ENCODE peak calls at places on chromosomes 1 and 21, in eight cellular contexts. K is stomach, H is heart left ventricle, O is ovary, E is tibial nerve, X is breast epithelium, G is body of pancreas, C is NB4. U is an unnamed sample.

GRCh38 chr1:198669023-198669698 is 30.3 kb downstream of the PTPRC start:
- DNase-seq in G (no peak), X (no peak), C (peak), O (no peak), H (no peak), K (no peak), E (no peak), U (no peak)

GRCh38 chr1:230702934-230703678 is 10.8 kb downstream of the AGT start:
- DNase-seq in G (no peak), C (no peak), H (no peak), K (peak), O (no peak), E (no peak), X (no peak), U (no peak)

GRCh38 chr1:198672124-198672523 is 33.3 kb downstream of the PTPRC start:
- DNase-seq in O (no peak), X (no peak), G (no peak), E (no peak), C (no peak), K (no peak), H (no peak), U (no peak)

GRCh38 chr1:55684131-55684650 is 469.0 kb upstream of the USP24 start:
- DNase-seq in G (no peak), X (no peak), H (no peak), C (no peak), K (no peak), E (no peak), O (no peak), U (no peak)

GRCh38 chr1:19563336-19564097 is 78.2 kb upstream of the CAPZB start:
- DNase-seq in C (no peak), E (peak), K (peak), G (peak), X (no peak), H (peak), O (peak), U (peak)

GRCh38 chr1:54069792-54070548 is 16.6 kb downstream of the TCEANC2 start:
- DNase-seq in G (no peak), H (no peak), E (no peak), C (peak), O (no peak), K (no peak), X (no peak), U (no peak)

GRCh38 chr1:98669355-98670296 is 8.1 kb downstream of the SNX7 start:
- DNase-seq in H (no peak), E (no peak), O (no peak), C (no peak), G (no peak), K (no peak), X (no peak), U (no peak)

GRCh38 chr1:17414022-17414421 is 25.5 kb downstream of the RCC2 start:
- DNase-seq in E (no peak), K (no peak), H (no peak), C (no peak), O (no peak), X (no peak), G (no peak), U (no peak)

GRCh38 chr1:85289207-85289847 is 12.9 kb upstream of the BCL10 start:
- DNase-seq in O (no peak), H (no peak), K (peak), X (no peak), E (no peak), C (peak), G (no peak), U (no peak)

GRCh38 chr1:159580340-159580739 is 7.3 kb upstream of the APCS start:
- DNase-seq in C (no peak), O (no peak), K (no peak), H (no peak), E (no peak), X (no peak), G (no peak), U (no peak)

GRCh38 chr21:29499734-29500343 is 201.1 kb downstream of the BACH1 start:
- DNase-seq in O (no peak), K (no peak), H (no peak), E (no peak), G (no peak), C (peak), X (no peak), U (no peak)

GRCh38 chr1:55195523-55196233 is 19.5 kb downstream of the USP24 start:
- DNase-seq in C (peak), X (no peak), O (no peak), H (no peak), E (no peak), G (no peak), K (no peak), U (no peak)

GRCh38 chr1:7261490-7261889 is 476.2 kb downstream of the CAMTA1 start:
- DNase-seq in K (no peak), H (no peak), G (no peak), X (no peak), E (no peak), O (no peak), C (no peak), U (no peak)

GRCh38 chr21:44415073-44416025 is 40.0 kb upstream of the LRRC3 start:
- DNase-seq in E (no peak), O (no peak), G (no peak), K (no peak), H (no peak), X (peak), C (no peak), U (no peak)

GRCh38 chr21:25503981-25504380 is 103.3 kb downstream of the MRPL39 start:
- DNase-seq in H (no peak), E (no peak), G (no peak), K (no peak), X (no peak), C (no peak), O (no peak), U (no peak)

GRCh38 chr1:1540015-1540816 is at the start of gene TMEM240:
- DNase-seq in G (peak), C (no peak), H (peak), K (peak), E (peak), O (peak), X (peak), U (peak)

GRCh38 chr1:110787328-110788071 is 85.4 kb upstream of the CD53 start:
- DNase-seq in C (no peak), K (no peak), H (no peak), E (no peak), G (no peak), X (no peak), O (no peak), U (no peak)

GRCh38 chr1:6590046-6590445 is 10.3 kb downstream of the ZBTB48 start:
- DNase-seq in H (no peak), G (no peak), X (no peak), E (no peak), O (no peak), K (no peak), C (no peak), U (no peak)

DNA sequence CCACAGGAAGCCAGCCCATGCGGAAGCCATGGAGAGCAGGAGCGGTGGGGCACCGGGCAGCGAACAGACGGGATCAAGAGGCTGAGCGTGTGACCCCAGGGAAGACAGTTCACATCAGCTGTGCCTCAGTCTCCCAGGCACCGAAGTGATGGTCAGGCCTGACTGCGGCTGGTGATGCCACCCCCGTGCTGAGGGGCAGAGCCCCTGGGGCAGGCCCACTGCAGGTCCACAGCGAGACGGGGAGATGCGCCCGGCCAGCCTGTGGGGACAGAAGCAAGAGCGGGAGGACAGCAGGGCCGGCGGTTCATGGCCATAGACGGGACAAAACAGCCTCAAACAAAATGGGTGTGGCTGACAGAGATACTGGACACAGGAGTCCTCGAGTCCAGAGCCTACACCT is 93.8 kb downstream of the RIPK4 start:
- DNase-seq in X (no peak), C (no peak), G (no peak), K (no peak), H (no peak), O (no peak), E (no peak), U (peak)
- H3K4me3 ChIP-seq in X (no peak), C (no peak), G (no peak), K (no peak), H (no peak), O (no peak), E (no peak), U (no peak)

GRCh38 chr1:206469933-206470691 is at the start of gene IKBKE:
- DNase-seq in E (peak), G (peak), H (no peak), X (no peak), K (peak), O (peak), C (peak), U (no peak)
- TF ChIP-seq CTCF in E (no peak), G (peak), H (peak), X (no peak), K (no peak), O (no peak), C (peak), U (no peak)

GRCh38 chr1:247115141-247115510 is 11.0 kb upstream of the ZNF669 start:
- DNase-seq in G (no peak), H (no peak), E (no peak), X (no peak), K (no peak), C (no peak), O (no peak), U (no peak)
- TF ChIP-seq POLR2A in G (no peak), H (no peak), E (no peak), X (no peak), K (no peak), C (no peak), O (no peak), U (no peak)

GRCh38 chr1:15919316-15919715 is 56.6 kb downstream of the ZBTB17 start:
- DNase-seq in C (no peak), O (no peak), H (no peak), K (no peak), G (no peak), X (no peak), E (no peak), U (no peak)
- H3K4me3 ChIP-seq in C (no peak), O (no peak), H (no peak), K (no peak), G (no peak), X (no peak), E (no peak), U (no peak)